ENCODE peak calls at places on chromosome 3, in seven cellular contexts. S, P, A, Y, H, B and Q are unnamed samples.

GRCh38 chr3:162489853-162490252 is 993.2 kb downstream of the OTOL1 start:
- DNase-seq in S (no peak), P (no peak), A (no peak), Y (no peak), H (no peak), B (no peak), Q (no peak)

GRCh38 chr3:10594915-10595314 is 89.5 kb upstream of the ATP2B2 start:
- DNase-seq in S (no peak), P (peak; percentile 53), A (no peak), Y (peak; percentile 56), H (no peak), B (peak; percentile 34), Q (peak; percentile 48)

GRCh38 chr3:185560676-185561075 is 8.3 kb upstream of the LIPH start:
- DNase-seq in S (no peak), P (no peak), A (no peak), Y (no peak), H (no peak), B (no peak), Q (no peak)

GRCh38 chr3:62024882-62025281 is 348.5 kb downstream of the FEZF2 start:
- DNase-seq in S (no peak), P (no peak), A (no peak), Y (no peak), H (no peak), B (no peak), Q (no peak)

GRCh38 chr3:172097585-172097984 is 58.2 kb downstream of the FNDC3B start:
- DNase-seq in S (no peak), P (no peak), A (no peak), Y (no peak), H (no peak), B (no peak), Q (no peak)

GRCh38 chr3:128950223-128950938 is 43.5 kb downstream of the CFAP92 start:
- DNase-seq in S (no peak), P (peak; percentile 38), A (no peak), Y (peak; percentile 80), H (no peak), B (no peak), Q (peak; percentile 40)

GRCh38 chr3:81242871-81243270 is 518.6 kb downstream of the GBE1 start:
- DNase-seq in S (no peak), P (peak; percentile 3), A (no peak), Y (peak; percentile 3), H (no peak), B (no peak), Q (peak; percentile 30)

GRCh38 chr3:113271594-113272368 is 60.4 kb downstream of the BOC start:
- DNase-seq in S (no peak), P (no peak), A (no peak), Y (no peak), H (no peak), B (no peak), Q (no peak)

GRCh38 chr3:141940204-141940776 is 63.8 kb downstream of the ATP1B3 start:
- DNase-seq in S (peak; percentile 82), P (peak; percentile 68), A (no peak), Y (no peak), H (peak; percentile 85), B (no peak), Q (peak; percentile 61)

GRCh38 chr3:43138488-43139231 is 32.8 kb upstream of the POMGNT2 start:
- DNase-seq in S (no peak), P (no peak), A (no peak), Y (no peak), H (no peak), B (no peak), Q (no peak)

GRCh38 chr3:85846940-85847339 is 888.2 kb downstream of the CADM2 start:
- DNase-seq in S (no peak), P (no peak), A (no peak), Y (no peak), H (no peak), B (no peak), Q (no peak)

GRCh38 chr3:127389415-127389814 is 101.6 kb upstream of the PRR20G start:
- DNase-seq in S (no peak), P (no peak), A (no peak), Y (no peak), H (no peak), B (no peak), Q (no peak)

GRCh38 chr3:154334973-154335420 is 10.7 kb upstream of the DHX36 start:
- DNase-seq in S (no peak), P (peak; percentile 53), A (no peak), Y (peak; percentile 20), H (no peak), B (no peak), Q (peak; percentile 67)

GRCh38 chr3:18732474-18732873 is 307.3 kb upstream of the SATB1 start:
- DNase-seq in S (no peak), P (no peak), A (no peak), Y (no peak), H (no peak), B (no peak), Q (peak; percentile 33)

GRCh38 chr3:117844676-117845075 is 1135.1 kb downstream of the TUSC7 start:
- DNase-seq in S (no peak), P (peak; percentile 61), A (no peak), Y (no peak), H (no peak), B (no peak), Q (peak; percentile 23)

GRCh38 chr3:174776123-174776522 is 83.0 kb upstream of the NAALADL2 start:
- DNase-seq in S (no peak), P (peak; percentile 71), A (no peak), Y (no peak), H (no peak), B (no peak), Q (peak; percentile 20)

GRCh38 chr3:97917813-97918536 is 54.3 kb downstream of the RIOX2 start:
- DNase-seq in S (no peak), P (peak; percentile 69), A (no peak), Y (peak; percentile 4), H (no peak), B (no peak), Q (peak; percentile 58)

GRCh38 chr3:61901481-61901880 is 340.1 kb downstream of the PTPRG start:
- DNase-seq in S (no peak), P (no peak), A (no peak), Y (no peak), H (no peak), B (no peak), Q (no peak)

GRCh38 chr3:143677420-143677819 is 170.8 kb downstream of the SLC9A9 start:
- DNase-seq in S (no peak), P (no peak), A (no peak), Y (no peak), H (no peak), B (no peak), Q (no peak)

GRCh38 chr3:167305340-167305739 is 74.8 kb downstream of the ZBBX start:
- DNase-seq in S (no peak), P (no peak), A (no peak), Y (no peak), H (no peak), B (no peak), Q (no peak)

GRCh38 chr3:56621686-56622085 is 61.4 kb downstream of the TASOR start:
- DNase-seq in S (no peak), P (no peak), A (no peak), Y (no peak), H (no peak), B (no peak), Q (no peak)

GRCh38 chr3:73207946-73208345 is 146.5 kb downstream of the EBLN2 start:
- DNase-seq in S (no peak), P (no peak), A (no peak), Y (no peak), H (no peak), B (no peak), Q (no peak)

GRCh38 chr3:98602078-98602678 is 8.8 kb upstream of the CPOX start:
- DNase-seq in S (no peak), P (peak; percentile 76), A (no peak), Y (peak; percentile 53), H (no peak), B (no peak), Q (peak; percentile 84)

DNA sequence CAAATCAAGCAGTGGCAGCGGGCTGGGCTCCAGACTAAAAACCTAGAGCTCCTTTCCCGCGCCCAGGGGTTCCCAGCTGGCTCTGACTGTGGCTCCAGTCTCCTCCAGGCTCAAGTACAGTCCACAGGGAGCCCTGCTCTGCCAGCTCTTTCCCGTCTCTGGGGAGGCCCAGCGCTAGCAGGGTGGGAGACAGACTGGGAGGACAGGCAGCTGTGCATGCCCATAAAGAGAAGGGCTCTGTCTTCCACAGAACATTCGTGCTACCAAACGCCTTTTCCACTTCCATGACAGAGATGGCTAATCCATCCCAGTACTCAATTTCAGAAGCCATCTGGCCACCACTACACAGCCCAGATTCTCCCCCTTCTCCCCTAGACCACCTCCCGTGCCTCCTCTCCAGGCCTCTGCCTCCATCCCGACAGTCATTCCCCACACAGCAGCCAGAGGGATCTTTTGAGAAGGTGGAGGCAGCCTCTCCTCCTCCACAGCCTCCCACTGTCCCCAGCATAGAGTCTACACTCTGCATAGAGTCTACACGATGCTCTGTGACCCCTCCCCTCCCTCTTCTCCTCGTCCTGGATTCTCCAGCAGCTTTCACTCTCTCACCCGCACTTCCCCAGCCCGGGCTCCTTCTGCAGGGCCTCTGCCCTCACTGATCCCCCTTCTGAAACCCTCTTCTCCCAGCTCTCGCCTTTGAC is 6.8 kb upstream of the DUSP7 start:
- DNase-seq in S (no peak), P (no peak), A (no peak), Y (no peak), H (no peak), B (no peak), Q (no peak)
- TF ChIP-seq CTCF in S (no peak), P (no peak), A (no peak), Y (no peak), H (no peak), B (no peak), Q (peak; percentile 3)

DNA sequence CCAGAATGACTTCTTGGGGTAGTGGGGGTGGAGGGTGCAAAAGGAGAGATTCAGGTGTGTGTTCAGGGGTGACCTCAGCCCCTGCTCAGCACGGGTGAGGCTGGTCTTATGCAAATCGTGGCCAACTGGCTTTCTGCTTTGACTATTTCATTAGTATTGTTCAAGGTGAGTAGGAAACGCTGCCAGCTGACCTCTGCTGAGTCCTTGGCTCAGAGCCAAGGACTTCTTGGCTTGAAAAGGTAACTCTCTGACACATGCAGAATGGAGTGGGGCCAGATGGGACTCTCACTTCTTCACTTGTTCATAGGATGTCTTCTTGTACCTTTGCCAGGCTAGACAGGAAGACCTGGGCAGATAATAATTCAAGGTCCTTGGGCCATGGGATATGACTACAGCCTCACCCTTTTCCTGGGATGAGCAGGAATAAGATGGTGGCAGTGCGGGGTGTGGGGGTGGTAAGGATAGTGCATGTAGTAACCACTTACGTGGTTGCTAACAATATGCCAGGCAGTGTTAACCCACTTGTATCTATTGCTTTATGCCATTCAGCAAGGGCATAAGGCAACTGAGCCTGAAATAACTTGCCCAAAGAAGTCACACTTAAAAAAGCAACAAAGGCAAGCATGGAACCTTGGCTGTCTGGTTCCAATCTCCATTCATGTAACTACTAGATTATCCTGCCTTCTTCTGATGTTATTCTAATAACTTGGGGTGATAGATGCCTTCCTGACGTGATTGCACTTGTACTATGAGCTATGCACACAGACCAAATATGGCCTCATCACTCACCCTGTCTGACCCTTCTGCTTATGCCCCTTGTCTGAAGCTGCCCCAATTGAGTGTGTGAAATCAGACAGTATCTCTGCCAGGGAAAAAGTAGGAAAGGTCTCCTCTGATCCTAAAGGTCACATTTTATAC is 193.1 kb downstream of the NR1D2 start:
- DNase-seq in S (peak; percentile 40), P (no peak), A (no peak), Y (no peak), H (no peak), B (no peak), Q (no peak)
- H3K4me3 ChIP-seq in S (no peak overlapping the region), P (no peak overlapping the region), A (no peak overlapping the region), Y (no peak overlapping the region), H (no peak overlapping the region), B (no peak overlapping the region), Q (no peak overlapping the region)

GRCh38 chr3:48898383-48899234 is at the start of gene SLC25A20:
- DNase-seq in S (peak; percentile 96), P (peak; percentile 78), A (peak; percentile 96), Y (peak; percentile 80), H (peak; percentile 93), B (peak; percentile 91), Q (peak; percentile 84)
- TF ChIP-seq CTCF in S (no peak), P (no peak), A (no peak), Y (no peak), H (no peak), B (no peak), Q (no peak)

GRCh38 chr3:4362523-4362922 is 59.4 kb downstream of the SETMAR start:
- DNase-seq in S (no peak), P (no peak), A (no peak), Y (no peak), H (no peak), B (no peak), Q (no peak)
- H3K4me3 ChIP-seq in S (no peak overlapping the region), P (no peak overlapping the region), A (no peak overlapping the region), Y (no peak overlapping the region), H (no peak overlapping the region), B (no peak overlapping the region), Q (no peak overlapping the region)